ENCODE peak calls at places on chromosomes 13 and 19, in six cellular contexts. L, D, M, J, K and R are unnamed samples.
A peak's percentile ranks its signal among the peaks of the same experiment; 100 is the strongest.

GRCh38 chr13:27309967-27310598 is 39.5 kb downstream of the RASL11A start:
- DNase-seq in K (no peak), J (no peak), D (peak; percentile 23), L (peak; percentile 57), M (peak; percentile 47), R (no peak)

GRCh38 chr19:6100284-6100915 is 9.9 kb downstream of the RFX2 start:
- DNase-seq in M (no peak), K (no peak), J (peak; percentile 53), D (no peak), L (no peak), R (no peak)

GRCh38 chr13:51494151-51494550 is 41.3 kb upstream of the INTS6 start:
- DNase-seq in D (peak; percentile 76), M (peak; percentile 60), J (no peak), L (peak; percentile 60), K (no peak), R (no peak)

GRCh38 chr13:27053902-27054595 is 117.6 kb downstream of the USP12 start:
- DNase-seq in L (peak; percentile 88), M (peak; percentile 94), D (peak; percentile 90), K (no peak), J (no peak), R (no peak)

GRCh38 chr19:33248553-33248953 is 22.9 kb upstream of the SLC7A10 start:
- DNase-seq in K (no peak), D (no peak), M (no peak), J (no peak), L (no peak), R (no peak)

GRCh38 chr13:24671367-24672117 is 8.7 kb upstream of the ATP12A start:
- DNase-seq in K (peak; percentile 82), J (peak; percentile 22), M (peak; percentile 97), L (peak; percentile 72), D (peak; percentile 81), R (peak; percentile 10)

GRCh38 chr13:40316301-40316700 is 350.1 kb downstream of the FOXO1 start:
- DNase-seq in D (no peak), L (no peak), J (no peak), M (no peak), K (no peak), R (no peak)

GRCh38 chr13:67341406-67341805 is 111.3 kb upstream of the PCDH9 start:
- DNase-seq in D (no peak), J (no peak), M (no peak), L (peak; percentile 53), K (no peak), R (no peak)

GRCh38 chr13:112850273-112850672 is 118.7 kb upstream of the MCF2L start:
- DNase-seq in K (no peak), J (no peak), D (peak; percentile 38), M (no peak), L (no peak), R (no peak)

GRCh38 chr13:85638265-85638664 is 161.0 kb downstream of the SLITRK6 start:
- DNase-seq in K (no peak), J (no peak), M (no peak), D (no peak), L (no peak), R (no peak)

GRCh38 chr13:52001120-52001731 is 10.0 kb downstream of the ATP7B start:
- DNase-seq in L (peak; percentile 49), M (peak; percentile 69), D (peak; percentile 39), J (peak; percentile 44), K (peak; percentile 64), R (no peak)

GRCh38 chr19:53581871-53582279 is 43.9 kb downstream of the ZNF331 start:
- DNase-seq in D (no peak), M (no peak), K (no peak), L (no peak), J (no peak), R (no peak)

GRCh38 chr19:47095707-47096704 is 17.6 kb downstream of the ZC3H4 start:
- DNase-seq in J (no peak), D (peak; percentile 85), M (peak; percentile 48), L (no peak), K (no peak), R (peak; percentile 27)

GRCh38 chr19:3471954-3472655 is 8.2 kb downstream of the SMIM24 start:
- DNase-seq in D (no peak), M (no peak), J (peak; percentile 78), L (no peak), K (peak; percentile 87), R (peak; percentile 57)

GRCh38 chr19:5086725-5087439 is 118.0 kb downstream of the KDM4B start:
- DNase-seq in J (no peak), L (no peak), M (no peak), K (peak; percentile 58), D (no peak), R (no peak)

GRCh38 chr19:4916292-4917082 is 7.2 kb downstream of the UHRF1 start:
- DNase-seq in M (no peak), K (no peak), J (no peak), D (no peak), L (no peak), R (no peak)

GRCh38 chr19:5967994-5968430 is 9.9 kb downstream of the RANBP3 start:
- DNase-seq in D (peak; percentile 73), L (peak; percentile 88), J (peak; percentile 78), M (peak; percentile 81), K (peak; percentile 79), R (peak; percentile 67)

GRCh38 chr13:46609052-46609451 is 56.1 kb downstream of the LRCH1 start:
- DNase-seq in D (no peak), M (no peak), L (no peak), K (no peak), J (no peak), R (no peak)

GRCh38 chr13:57918913-57919312 is 287.4 kb downstream of the PCDH17 start:
- DNase-seq in J (no peak), D (no peak), M (no peak), K (no peak), L (no peak), R (no peak)

GRCh38 chr19:6531956-6532243 is 1.1 kb downstream of the TNFSF9 start:
- DNase-seq in L (no peak), K (no peak), J (no peak), D (no peak), M (no peak), R (no peak)

GRCh38 chr19:48461651-48461981 is 6.2 kb downstream of the KCNJ14 start:
- DNase-seq in K (peak; percentile 23), D (no peak), M (no peak), J (peak; percentile 7), L (no peak), R (no peak)

GRCh38 chr19:55493650-55494171 is 5.5 kb downstream of the SSC5D start:
- DNase-seq in D (no peak), M (no peak), J (no peak), K (no peak), L (no peak), R (no peak)
- H3K4me2 ChIP-seq in D (peak overlapping the region; percentile 74), M (peak overlapping the region; percentile 71), J (peak overlapping the region; percentile 78), K (no peak overlapping the region), L (peak overlapping the region; percentile 63), R (no peak overlapping the region)

DNA sequence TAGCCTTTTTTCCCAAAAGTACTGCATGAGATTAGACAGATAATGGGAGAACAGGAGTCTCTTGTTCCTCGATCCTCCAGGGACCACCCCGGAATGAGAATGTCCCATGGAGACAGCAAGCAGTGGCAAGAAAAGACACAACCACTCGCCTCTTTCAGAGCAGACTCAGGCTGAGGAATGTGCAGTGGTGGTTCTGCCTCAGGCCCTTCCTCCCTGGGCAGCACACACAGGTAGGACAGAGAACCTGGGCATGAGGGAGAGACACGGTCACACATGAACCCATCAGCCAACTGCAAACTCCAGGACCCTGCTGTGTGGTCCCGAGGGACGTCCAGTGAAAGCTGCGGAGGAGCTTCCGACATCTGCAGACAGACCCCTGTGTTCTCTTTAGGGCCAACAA is 31.0 kb downstream of the CRYL1 start:
- DNase-seq in D (no peak), J (no peak), K (no peak), M (no peak), L (no peak), R (no peak)
- H3K4me2 ChIP-seq in D (no peak overlapping the region), J (no peak overlapping the region), K (no peak overlapping the region), M (no peak overlapping the region), L (no peak overlapping the region), R (no peak overlapping the region)

DNA sequence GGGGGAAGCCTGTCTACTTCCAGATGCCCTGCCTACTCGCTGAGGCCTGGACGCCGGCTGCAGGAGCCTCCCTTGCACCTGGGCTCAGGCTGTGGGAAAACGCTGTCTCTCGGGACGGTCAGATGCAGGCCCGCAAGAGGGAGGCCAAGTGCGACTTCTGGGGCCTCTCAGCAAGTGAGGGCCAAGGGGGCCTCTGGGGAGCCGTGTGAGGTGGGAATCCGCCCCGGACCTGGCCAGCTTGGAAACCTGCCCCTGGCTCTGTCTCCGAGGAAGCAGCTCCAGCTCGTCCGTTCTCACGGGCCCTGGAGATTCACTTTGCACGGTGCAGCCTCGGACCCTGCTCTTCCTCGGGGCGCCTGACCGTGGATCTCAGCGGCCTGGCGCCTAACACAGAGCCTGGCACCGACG is 11.4 kb upstream of the CRTC1 start:
- DNase-seq in M (no peak), D (no peak), K (no peak), L (no peak), J (no peak), R (no peak)
- H3K4me2 ChIP-seq in M (no peak overlapping the region), D (peak overlapping the region; percentile 44), K (no peak overlapping the region), L (no peak overlapping the region), J (no peak overlapping the region), R (no peak overlapping the region)

GRCh38 chr19:14577885-14578427 is 4.9 kb upstream of the CLEC17A start:
- DNase-seq in M (no peak), K (peak; percentile 15), D (no peak), J (peak; percentile 21), L (no peak), R (no peak)
- H3K4me2 ChIP-seq in M (no peak overlapping the region), K (no peak overlapping the region), D (no peak overlapping the region), J (no peak overlapping the region), L (no peak overlapping the region), R (no peak overlapping the region)

GRCh38 chr19:50820086-50820485 is 3.5 kb downstream of the KLK1 start:
- DNase-seq in D (no peak), J (no peak), L (no peak), M (no peak), K (no peak), R (no peak)
- H3K4me2 ChIP-seq in D (no peak overlapping the region), J (peak overlapping the region; percentile 79), L (no peak overlapping the region), M (no peak overlapping the region), K (no peak overlapping the region), R (no peak overlapping the region)

GRCh38 chr19:43633520-43633919 is 6.1 kb downstream of the CADM4 start:
- DNase-seq in K (no peak), J (no peak), D (no peak), L (no peak), M (no peak), R (no peak)

GRCh38 chr19:43634516-43634876 is 5.2 kb downstream of the CADM4 start:
- DNase-seq in J (no peak), D (no peak), K (no peak), L (no peak), M (no peak), R (no peak)

GRCh38 chr19:43634068-43634467 is 5.6 kb downstream of the CADM4 start:
- DNase-seq in L (no peak), M (no peak), K (no peak), D (no peak), J (no peak), R (no peak)

GRCh38 chr19:43636121-43636683 is 3.4 kb downstream of the CADM4 start:
- DNase-seq in K (no peak), L (no peak), D (peak; percentile 47), M (peak; percentile 37), J (no peak), R (no peak)

GRCh38 chr19:43634877-43635560 is 4.6 kb downstream of the CADM4 start:
- DNase-seq in M (peak; percentile 43), J (no peak), D (no peak), K (no peak), L (no peak), R (no peak)
- H3K4me2 ChIP-seq in M (peak overlapping the region; percentile 74), J (peak overlapping the region; percentile 18), D (peak overlapping the region; percentile 25), K (no peak overlapping the region), L (peak overlapping the region; percentile 55), R (no peak overlapping the region)